ENCODE peak calls at places on chromosome 19, in eight cellular contexts. L is fibroblast of lung, V is MM.1S, T is spleen, W is PC-3, A is A673, I is mammary epithelial cell, E is psoas muscle. P is an unnamed sample.
A peak's percentile ranks its signal among the peaks of the same experiment; 100 is the strongest.

GRCh38 chr19:12789904-12790619 is 1.2 kb upstream of the JUNB start:
- DNase-seq in W (peak; percentile 94), I (peak; percentile 95), V (peak; percentile 96), E (peak; percentile 98), T (peak; percentile 100), A (peak; percentile 99), L (peak; percentile 96), P (peak; percentile 99)

GRCh38 chr19:45496349-45496953 is 396 bp downstream of the RTN2 start:
- DNase-seq in E (peak; percentile 74), I (no peak), L (no peak), A (peak; percentile 54), T (peak; percentile 91), V (peak; percentile 42), W (peak; percentile 18), P (no peak)

GRCh38 chr19:44071824-44072542 is at the start of gene ZNF284:
- DNase-seq in W (peak; percentile 83), I (peak; percentile 87), T (peak; percentile 93), L (peak; percentile 92), V (peak; percentile 52), E (peak; percentile 91), A (peak; percentile 96), P (peak; percentile 89)

GRCh38 chr19:39362682-39363657 is 20.7 kb downstream of the SAMD4B start:
- DNase-seq in E (no peak), W (peak; percentile 4), A (no peak), L (peak; percentile 79), T (no peak), I (peak; percentile 71), V (no peak), P (no peak)

GRCh38 chr19:7595466-7596133 is at the start of gene CAMSAP3:
- DNase-seq in V (peak; percentile 19), L (peak; percentile 1), T (no peak), W (peak; percentile 73), A (peak; percentile 67), E (no peak), I (peak; percentile 38), P (no peak)

GRCh38 chr19:11232555-11232954 is 6.9 kb upstream of the ANGPTL8 start:
- DNase-seq in L (no peak), I (no peak), W (no peak), T (no peak), A (no peak), E (no peak), V (no peak), P (no peak)

GRCh38 chr19:12825259-12826131 is 8.9 kb downstream of the RTBDN start:
- DNase-seq in W (peak; percentile 24), T (no peak), A (peak; percentile 75), L (no peak), E (no peak), I (no peak), V (no peak), P (no peak)

GRCh38 chr19:12774588-12775555 is at the start of gene HOOK2:
- DNase-seq in V (peak; percentile 58), I (peak; percentile 93), L (no peak), T (peak; percentile 93), W (peak; percentile 97), A (no peak), E (no peak), P (peak; percentile 83)

GRCh38 chr19:40663712-40664692 is 26.4 kb downstream of the NUMBL start:
- DNase-seq in E (no peak), A (no peak), L (peak; percentile 61), I (no peak), T (peak; percentile 70), V (no peak), W (peak; percentile 26), P (peak; percentile 82)

GRCh38 chr19:22519152-22519551 is 97.0 kb upstream of the ZNF98 start:
- DNase-seq in V (no peak), I (no peak), E (no peak), L (no peak), W (no peak), A (no peak), T (peak; percentile 53), P (no peak)

GRCh38 chr19:8452446-8453123 is 7.8 kb downstream of the HNRNPM start:
- DNase-seq in V (no peak), W (no peak), E (no peak), A (no peak), T (no peak), I (no peak), L (no peak), P (no peak)

GRCh38 chr19:5775668-5776309 is 8.8 kb downstream of the PRR22 start:
- DNase-seq in L (peak; percentile 21), T (no peak), A (peak; percentile 31), E (no peak), W (peak; percentile 93), I (peak; percentile 30), V (no peak), P (no peak)

GRCh38 chr19:35468637-35469036 is 20.6 kb downstream of the FFAR2 start:
- DNase-seq in L (no peak), I (peak; percentile 24), W (peak; percentile 43), A (peak; percentile 51), E (no peak), T (peak; percentile 90), V (peak; percentile 61), P (no peak)

GRCh38 chr19:38441660-38442348 is 8.3 kb downstream of the RYR1 start:
- DNase-seq in T (no peak), L (no peak), V (no peak), I (no peak), E (no peak), A (no peak), W (no peak), P (no peak)

GRCh38 chr19:58498316-58499020 is 13.3 kb downstream of the SLC27A5 start:
- DNase-seq in E (peak; percentile 70), V (no peak), A (no peak), L (no peak), W (no peak), T (peak; percentile 80), I (no peak), P (no peak)

GRCh38 chr19:2578911-2579677 is 103.2 kb downstream of the GADD45B start:
- DNase-seq in I (peak; percentile 69), L (peak; percentile 91), E (peak; percentile 94), W (peak; percentile 87), T (peak; percentile 93), V (no peak), A (peak; percentile 87), P (peak; percentile 97)
- H3K27ac ChIP-seq in I (no peak overlapping the region), L (peak overlapping the region; percentile 78), E (peak overlapping the region; percentile 74), W (peak overlapping the region; percentile 57), T (peak overlapping the region; percentile 70), V (no peak overlapping the region), A (no peak overlapping the region), P (peak overlapping the region; percentile 95)

GRCh38 chr19:18322759-18323460 is at the start of gene LSM4:
- DNase-seq in I (peak; percentile 98), W (peak; percentile 99), T (peak; percentile 99), V (peak; percentile 99), A (peak; percentile 99), E (peak; percentile 99), L (peak; percentile 95), P (peak; percentile 99)

GRCh38 chr19:18321729-18322091 is 1.2 kb downstream of the LSM4 start:
- DNase-seq in I (no peak), A (peak; percentile 40), T (no peak), V (no peak), W (no peak), L (no peak), E (no peak), P (no peak)

GRCh38 chr19:18319591-18320135 is 3.2 kb downstream of the LSM4 start:
- DNase-seq in I (no peak), A (no peak), T (no peak), W (no peak), L (no peak), V (no peak), E (no peak), P (no peak)

GRCh38 chr19:18320865-18321728 is 1.8 kb downstream of the LSM4 start:
- DNase-seq in E (no peak), T (no peak), V (no peak), L (no peak), I (no peak), W (no peak), A (no peak), P (no peak)

GRCh38 chr19:18322318-18322758 is 538 bp downstream of the LSM4 start:
- DNase-seq in E (no peak), V (peak; percentile 53), W (peak; percentile 43), I (no peak), T (no peak), A (peak; percentile 54), L (peak; percentile 69), P (no peak)
- TF ChIP-seq CTCF in E (no peak), V (peak; percentile 27), W (peak; percentile 50), I (no peak), T (no peak), A (peak; percentile 19), L (peak; percentile 35), P (no peak)

DNA sequence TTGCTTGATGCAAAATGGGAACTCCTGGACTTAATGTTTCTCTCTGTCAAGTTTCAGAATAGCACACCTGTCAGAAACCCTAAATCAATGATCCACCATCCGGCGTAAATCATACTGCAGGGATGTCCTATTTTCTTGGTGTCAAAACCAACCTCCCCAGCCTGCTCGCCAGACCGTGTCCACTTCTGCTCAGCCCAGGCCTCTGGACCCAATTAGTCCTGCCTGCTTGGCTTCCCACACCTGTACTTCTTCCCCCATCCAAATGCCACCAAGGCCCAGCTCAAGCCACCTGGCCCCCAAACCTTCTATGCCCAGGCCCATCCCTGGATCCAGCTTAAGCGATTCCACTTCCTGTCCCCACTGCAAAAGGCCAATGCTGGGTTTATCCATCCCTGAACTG is 25.1 kb upstream of the PEPD start:
- DNase-seq in V (no peak), I (no peak), W (no peak), T (peak; percentile 23), L (no peak), E (no peak), A (no peak), P (no peak)
- H3K4me3 ChIP-seq in V (no peak overlapping the region), I (no peak overlapping the region), W (no peak overlapping the region), T (no peak overlapping the region), L (no peak overlapping the region), E (no peak overlapping the region), A (no peak overlapping the region), P (no peak overlapping the region)

DNA sequence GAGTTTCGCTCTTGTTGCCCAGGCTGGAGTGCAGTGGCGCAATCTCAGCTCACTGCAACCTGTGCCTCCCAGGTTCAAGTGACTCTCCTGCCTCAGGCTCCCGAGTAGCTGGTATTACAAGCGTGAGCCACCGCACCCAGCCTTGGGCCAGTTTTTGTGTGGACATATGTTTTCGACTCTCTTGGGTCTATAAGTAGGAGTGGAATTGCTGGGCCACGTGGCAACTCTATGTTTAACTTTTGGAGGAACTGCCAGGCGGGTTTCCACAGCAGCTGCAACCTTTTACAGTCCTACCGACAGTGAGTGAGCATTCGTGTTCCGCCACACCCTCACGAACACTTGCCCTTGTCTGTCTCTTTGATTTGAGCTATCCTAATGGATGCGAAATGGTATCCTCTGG is 44.9 kb downstream of the BICRA start:
- DNase-seq in L (no peak), I (no peak), V (no peak), W (no peak), E (peak; percentile 77), T (no peak), A (no peak), P (no peak)
- H3K27ac ChIP-seq in L (no peak overlapping the region), I (no peak overlapping the region), V (no peak overlapping the region), W (no peak overlapping the region), E (peak overlapping the region; percentile 42), T (no peak overlapping the region), A (no peak overlapping the region), P (no peak overlapping the region)